ENCODE peak calls at places on chromosomes 5 and 9, in eight cellular contexts. J is HepG2, W is OCI-LY7, S is HCT116, C is trophoblast cell, B is PC-9, H is GM23248, D is GM23338. R is an unnamed sample.

GRCh38 chr5:55096186-55096585 is 6.3 kb upstream of the GZMA start:
- DNase-seq in J (no peak), W (no peak), S (no peak), C (no peak), B (no peak), H (no peak), D (no peak), R (no peak)

GRCh38 chr5:142017832-142018427 is 5.1 kb upstream of the GNPDA1 start:
- DNase-seq in J (no peak), W (peak), S (no peak), C (no peak), B (no peak), H (no peak), D (no peak), R (peak)

GRCh38 chr9:34087370-34087769 is 38.7 kb upstream of the UBAP2 start:
- DNase-seq in J (no peak), W (peak), S (no peak), C (no peak), B (no peak), H (no peak), D (peak), R (no peak)

GRCh38 chr9:111610851-111611250 is 11.4 kb upstream of the PTGR1 start:
- DNase-seq in J (no peak), W (no peak), S (no peak), C (no peak), B (peak), H (no peak), D (no peak), R (no peak)

GRCh38 chr5:176836811-176837706 is 26.7 kb downstream of the UNC5A start:
- DNase-seq in J (no peak), W (no peak), S (no peak), C (no peak), B (no peak), H (no peak), D (no peak), R (no peak)

GRCh38 chr9:76756273-76756650 is 8.0 kb upstream of the PCA3 start:
- DNase-seq in J (peak), W (no peak), S (no peak), C (peak), B (no peak), H (peak), D (peak), R (peak)

GRCh38 chr9:111983484-111983908 is 86.9 kb downstream of the UGCG start:
- DNase-seq in J (no peak), W (peak), S (no peak), C (no peak), B (no peak), H (no peak), D (no peak), R (no peak)

GRCh38 chr9:73575071-73575470 is 423.4 kb downstream of the ANXA1 start:
- DNase-seq in J (no peak), W (no peak), S (no peak), C (no peak), B (no peak), H (no peak), D (no peak), R (no peak)

GRCh38 chr5:142826093-142826492 is 55.9 kb downstream of the ARHGAP26 start:
- DNase-seq in J (no peak), W (no peak), S (no peak), C (no peak), B (no peak), H (no peak), D (no peak), R (no peak)

GRCh38 chr5:145681686-145682085 is 153.5 kb downstream of the PRELID2 start:
- DNase-seq in J (peak), W (peak), S (peak), C (peak), B (peak), H (peak), D (peak), R (peak)

GRCh38 chr5:145680169-145680568 is 155.0 kb downstream of the PRELID2 start:
- DNase-seq in J (no peak), W (peak), S (no peak), C (peak), B (no peak), H (no peak), D (peak), R (no peak)

GRCh38 chr5:145682197-145682895 is 152.8 kb downstream of the PRELID2 start:
- DNase-seq in J (no peak), W (no peak), S (no peak), C (peak), B (no peak), H (no peak), D (no peak), R (no peak)

GRCh38 chr5:145680744-145681143 is 154.4 kb downstream of the PRELID2 start:
- DNase-seq in J (no peak), W (no peak), S (no peak), C (no peak), B (no peak), H (peak), D (no peak), R (no peak)

DNA sequence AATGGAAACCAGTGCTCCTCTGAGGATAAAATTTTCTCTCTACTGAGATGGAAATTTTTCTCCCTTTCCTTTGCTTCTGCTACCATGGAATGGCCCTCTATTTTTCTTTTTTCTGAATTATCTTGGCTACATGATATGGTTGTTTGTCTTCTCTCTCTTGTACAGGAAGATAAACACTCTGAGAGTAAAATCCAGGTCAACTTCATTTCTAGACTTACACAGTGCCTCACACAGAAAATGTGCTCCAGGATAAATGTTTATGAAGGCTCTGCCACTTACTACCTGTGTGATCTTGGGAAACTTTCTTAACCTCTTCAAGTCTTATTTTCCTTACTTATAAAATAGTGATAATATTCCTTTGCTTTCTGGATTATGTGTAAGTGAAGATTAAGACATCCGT is 153.9 kb downstream of the PRELID2 start:
- DNase-seq in J (peak), W (no peak), S (no peak), C (no peak), B (peak), H (no peak), D (no peak), R (no peak)
- H2AFZ ChIP-seq in J (peak), W (no peak), S (no peak), C (no peak), B (no peak), H (peak), D (no peak), R (no peak)

GRCh38 chr5:43581398-43581797 is 21.6 kb upstream of the NNT start:
- DNase-seq in J (no peak), W (no peak), S (no peak), C (no peak), B (no peak), H (no peak), D (no peak), R (no peak)

DNA sequence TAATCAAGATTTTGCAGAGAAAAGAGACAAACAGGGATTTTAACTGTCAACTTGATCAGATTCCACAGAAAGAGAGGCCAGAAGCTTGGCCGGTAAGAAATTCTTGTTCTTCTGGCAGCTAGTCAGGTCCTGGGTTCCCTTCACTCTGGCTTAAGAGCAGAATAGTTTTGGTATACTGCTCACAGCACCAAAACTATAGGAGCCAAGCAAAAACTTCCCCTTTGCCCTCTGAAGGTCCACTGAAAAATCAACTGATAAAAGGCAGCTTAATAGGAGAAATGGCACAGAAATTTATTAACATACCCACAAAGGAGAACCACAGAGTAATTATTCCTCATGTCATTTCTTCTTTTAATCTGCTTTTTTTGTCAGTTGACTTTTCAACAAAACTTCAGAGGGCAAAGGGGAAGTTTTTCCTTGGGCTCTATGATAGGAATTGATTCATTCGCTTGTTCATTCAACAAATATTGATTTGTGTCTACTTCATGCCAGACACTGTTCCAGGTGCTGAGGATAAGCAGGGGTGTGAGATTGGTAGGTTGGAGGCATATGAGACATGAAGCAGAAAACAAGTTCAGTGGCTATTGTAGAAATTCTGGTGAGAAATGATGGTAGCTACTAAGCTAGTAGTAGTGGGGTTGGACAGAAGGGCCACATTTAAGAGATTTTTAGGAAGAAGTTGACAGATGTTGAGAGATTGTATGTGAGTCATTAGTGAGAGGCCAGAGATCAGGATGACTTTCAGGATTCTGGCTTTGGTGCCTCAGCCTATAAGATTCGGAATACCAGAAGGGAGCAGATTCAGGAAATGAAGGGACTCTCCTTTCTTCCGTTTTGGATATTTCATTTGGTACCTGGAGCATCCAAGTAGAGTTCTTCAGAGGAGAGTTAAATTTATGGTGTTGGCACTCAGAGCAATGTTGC is 20.6 kb upstream of the NNT start:
- DNase-seq in J (no peak), W (no peak), S (no peak), C (no peak), B (no peak), H (no peak), D (no peak), R (no peak)
- H2AFZ ChIP-seq in J (no peak), W (no peak), S (no peak), C (no peak), B (no peak), H (no peak), D (no peak), R (no peak)

GRCh38 chr5:83035373-83036170 is 41.6 kb downstream of the TMEM167A start:
- DNase-seq in J (no peak), W (no peak), S (no peak), C (no peak), B (no peak), H (no peak), D (no peak), R (peak)

GRCh38 chr5:83029912-83030311 is 47.3 kb downstream of the TMEM167A start:
- DNase-seq in J (no peak), W (no peak), S (no peak), C (peak), B (no peak), H (peak), D (no peak), R (peak)

GRCh38 chr5:83034552-83035181 is 42.5 kb downstream of the TMEM167A start:
- DNase-seq in J (no peak), W (no peak), S (no peak), C (no peak), B (no peak), H (no peak), D (no peak), R (no peak)

GRCh38 chr5:83034036-83034435 is 43.2 kb downstream of the TMEM167A start:
- DNase-seq in J (no peak), W (no peak), S (no peak), C (no peak), B (no peak), H (no peak), D (no peak), R (no peak)

GRCh38 chr5:83031391-83031790 is 45.8 kb downstream of the TMEM167A start:
- DNase-seq in J (no peak), W (no peak), S (no peak), C (peak), B (no peak), H (peak), D (no peak), R (peak)
- H2AFZ ChIP-seq in J (no peak), W (no peak), S (no peak), C (no peak), B (no peak), H (no peak), D (no peak), R (no peak)

GRCh38 chr9:125400725-125401124 is 139.1 kb downstream of the GAPVD1 start:
- DNase-seq in J (no peak), W (no peak), S (no peak), C (no peak), B (no peak), H (no peak), D (no peak), R (no peak)
- H2AFZ ChIP-seq in J (no peak), W (no peak), S (no peak), C (no peak), B (no peak), H (no peak), D (peak), R (no peak)